ENCODE peak calls at places on chromosomes 12 and 14, in six cellular contexts. One of them, this sample, is unnamed.

GRCh38 chr12:118549506-118550109 is 173.3 kb downstream of the SUDS3 start:
- DNase-seq in mesothelial cell of epicardium: no peak
- DNase-seq in GM10248: no peak
- DNase-seq in cardiac muscle cell: no peak
- DNase-seq in uterus: no peak
- DNase-seq in fibroblast of pulmonary artery: no peak
- DNase-seq in this sample: no peak

GRCh38 chr14:54651649-54652048 is 84.7 kb downstream of the SAMD4A start:
- DNase-seq in cardiac muscle cell: no peak
- DNase-seq in uterus: no peak
- DNase-seq in fibroblast of pulmonary artery: peak; percentile 63
- DNase-seq in mesothelial cell of epicardium: no peak
- DNase-seq in GM10248: no peak
- DNase-seq in this sample: peak; percentile 20

GRCh38 chr12:121461048-121461447 is 61.1 kb downstream of the RNF34 start:
- DNase-seq in mesothelial cell of epicardium: no peak
- DNase-seq in GM10248: peak; percentile 13
- DNase-seq in fibroblast of pulmonary artery: no peak
- DNase-seq in cardiac muscle cell: no peak
- DNase-seq in uterus: no peak
- DNase-seq in this sample: no peak

GRCh38 chr12:93174048-93174447 is 203.7 kb upstream of the NUDT4 start:
- DNase-seq in fibroblast of pulmonary artery: peak; percentile 88
- DNase-seq in GM10248: no peak
- DNase-seq in cardiac muscle cell: peak; percentile 96
- DNase-seq in mesothelial cell of epicardium: no peak
- DNase-seq in uterus: no peak
- DNase-seq in this sample: peak; percentile 85

GRCh38 chr12:111035578-111036301 is 115.4 kb upstream of the MYL2 start:
- DNase-seq in uterus: no peak
- DNase-seq in fibroblast of pulmonary artery: no peak
- DNase-seq in cardiac muscle cell: no peak
- DNase-seq in mesothelial cell of epicardium: no peak
- DNase-seq in GM10248: no peak
- DNase-seq in this sample: no peak

GRCh38 chr12:93767524-93767863 is 90.3 kb downstream of the CRADD start:
- DNase-seq in uterus: no peak
- DNase-seq in fibroblast of pulmonary artery: no peak
- DNase-seq in cardiac muscle cell: no peak
- DNase-seq in GM10248: no peak
- DNase-seq in mesothelial cell of epicardium: no peak
- DNase-seq in this sample: peak; percentile 19

GRCh38 chr14:46417066-46417465 is 234.5 kb downstream of the RPL10L start:
- DNase-seq in uterus: no peak
- DNase-seq in GM10248: no peak
- DNase-seq in fibroblast of pulmonary artery: no peak
- DNase-seq in cardiac muscle cell: no peak
- DNase-seq in mesothelial cell of epicardium: no peak
- DNase-seq in this sample: no peak

GRCh38 chr12:46446645-46447044 is 74.1 kb upstream of the SLC38A2 start:
- DNase-seq in GM10248: no peak
- DNase-seq in uterus: no peak
- DNase-seq in mesothelial cell of epicardium: no peak
- DNase-seq in fibroblast of pulmonary artery: peak; percentile 50
- DNase-seq in cardiac muscle cell: peak; percentile 50
- DNase-seq in this sample: no peak

GRCh38 chr14:75886661-75887348 is 95.0 kb downstream of the TGFB3 start:
- DNase-seq in uterus: no peak
- DNase-seq in mesothelial cell of epicardium: no peak
- DNase-seq in GM10248: no peak
- DNase-seq in cardiac muscle cell: peak; percentile 64
- DNase-seq in fibroblast of pulmonary artery: peak; percentile 60
- DNase-seq in this sample: peak; percentile 88

GRCh38 chr12:58296818-58297217 is 355.5 kb downstream of the ATP23 start:
- DNase-seq in cardiac muscle cell: no peak
- DNase-seq in uterus: no peak
- DNase-seq in GM10248: no peak
- DNase-seq in fibroblast of pulmonary artery: no peak
- DNase-seq in mesothelial cell of epicardium: no peak
- DNase-seq in this sample: peak; percentile 18

GRCh38 chr14:32405856-32406255 is 76.8 kb downstream of the AKAP6 start:
- DNase-seq in GM10248: no peak
- DNase-seq in mesothelial cell of epicardium: no peak
- DNase-seq in cardiac muscle cell: no peak
- DNase-seq in fibroblast of pulmonary artery: no peak
- DNase-seq in uterus: no peak
- DNase-seq in this sample: no peak

GRCh38 chr12:55072093-55072492 is 52.3 kb downstream of the NEUROD4 start:
- DNase-seq in cardiac muscle cell: peak; percentile 17
- DNase-seq in mesothelial cell of epicardium: no peak
- DNase-seq in GM10248: peak; percentile 37
- DNase-seq in uterus: no peak
- DNase-seq in fibroblast of pulmonary artery: peak; percentile 17
- DNase-seq in this sample: peak; percentile 13

GRCh38 chr14:103534576-103535061 is 5.6 kb downstream of the TRMT61A start:
- DNase-seq in uterus: peak; percentile 75
- DNase-seq in cardiac muscle cell: no peak
- DNase-seq in GM10248: no peak
- DNase-seq in mesothelial cell of epicardium: no peak
- DNase-seq in fibroblast of pulmonary artery: no peak
- DNase-seq in this sample: no peak

GRCh38 chr12:121800694-121801600 is 2.9 kb upstream of the SETD1B start:
- DNase-seq in fibroblast of pulmonary artery: peak; percentile 85
- DNase-seq in GM10248: peak; percentile 47
- DNase-seq in mesothelial cell of epicardium: no peak
- DNase-seq in uterus: peak; percentile 76
- DNase-seq in cardiac muscle cell: peak; percentile 89
- DNase-seq in this sample: peak; percentile 86

GRCh38 chr14:68987653-68988036 is 8.5 kb upstream of the ACTN1 start:
- DNase-seq in mesothelial cell of epicardium: no peak
- DNase-seq in cardiac muscle cell: no peak
- DNase-seq in fibroblast of pulmonary artery: peak; percentile 16
- DNase-seq in GM10248: no peak
- DNase-seq in uterus: no peak
- DNase-seq in this sample: no peak

GRCh38 chr12:93877446-93877845 is 200.3 kb downstream of the CRADD start:
- DNase-seq in fibroblast of pulmonary artery: no peak
- DNase-seq in uterus: no peak
- DNase-seq in mesothelial cell of epicardium: no peak
- DNase-seq in cardiac muscle cell: no peak
- DNase-seq in GM10248: no peak
- DNase-seq in this sample: no peak

GRCh38 chr14:92190768-92191167 is 69.0 kb downstream of the CPSF2 start:
- DNase-seq in uterus: no peak
- DNase-seq in GM10248: no peak
- DNase-seq in mesothelial cell of epicardium: no peak
- DNase-seq in fibroblast of pulmonary artery: no peak
- DNase-seq in cardiac muscle cell: no peak
- DNase-seq in this sample: no peak

GRCh38 chr14:39175445-39176262 is 600 bp downstream of the PNN start:
- DNase-seq in uterus: no peak
- DNase-seq in cardiac muscle cell: peak; percentile 44
- DNase-seq in GM10248: peak; percentile 38
- DNase-seq in mesothelial cell of epicardium: no peak
- DNase-seq in fibroblast of pulmonary artery: peak; percentile 24
- DNase-seq in this sample: peak; percentile 29

GRCh38 chr12:67928621-67929369 is 60.5 kb upstream of the IFNG-AS1 start:
- DNase-seq in uterus: no peak
- DNase-seq in GM10248: no peak
- DNase-seq in cardiac muscle cell: no peak
- DNase-seq in mesothelial cell of epicardium: no peak
- DNase-seq in fibroblast of pulmonary artery: no peak
- DNase-seq in this sample: no peak

GRCh38 chr12:122403831-122404230 is 18.6 kb downstream of the CLIP1 start:
- DNase-seq in GM10248: no peak
- DNase-seq in fibroblast of pulmonary artery: no peak
- DNase-seq in uterus: no peak
- DNase-seq in mesothelial cell of epicardium: no peak
- DNase-seq in cardiac muscle cell: no peak
- DNase-seq in this sample: no peak

DNA sequence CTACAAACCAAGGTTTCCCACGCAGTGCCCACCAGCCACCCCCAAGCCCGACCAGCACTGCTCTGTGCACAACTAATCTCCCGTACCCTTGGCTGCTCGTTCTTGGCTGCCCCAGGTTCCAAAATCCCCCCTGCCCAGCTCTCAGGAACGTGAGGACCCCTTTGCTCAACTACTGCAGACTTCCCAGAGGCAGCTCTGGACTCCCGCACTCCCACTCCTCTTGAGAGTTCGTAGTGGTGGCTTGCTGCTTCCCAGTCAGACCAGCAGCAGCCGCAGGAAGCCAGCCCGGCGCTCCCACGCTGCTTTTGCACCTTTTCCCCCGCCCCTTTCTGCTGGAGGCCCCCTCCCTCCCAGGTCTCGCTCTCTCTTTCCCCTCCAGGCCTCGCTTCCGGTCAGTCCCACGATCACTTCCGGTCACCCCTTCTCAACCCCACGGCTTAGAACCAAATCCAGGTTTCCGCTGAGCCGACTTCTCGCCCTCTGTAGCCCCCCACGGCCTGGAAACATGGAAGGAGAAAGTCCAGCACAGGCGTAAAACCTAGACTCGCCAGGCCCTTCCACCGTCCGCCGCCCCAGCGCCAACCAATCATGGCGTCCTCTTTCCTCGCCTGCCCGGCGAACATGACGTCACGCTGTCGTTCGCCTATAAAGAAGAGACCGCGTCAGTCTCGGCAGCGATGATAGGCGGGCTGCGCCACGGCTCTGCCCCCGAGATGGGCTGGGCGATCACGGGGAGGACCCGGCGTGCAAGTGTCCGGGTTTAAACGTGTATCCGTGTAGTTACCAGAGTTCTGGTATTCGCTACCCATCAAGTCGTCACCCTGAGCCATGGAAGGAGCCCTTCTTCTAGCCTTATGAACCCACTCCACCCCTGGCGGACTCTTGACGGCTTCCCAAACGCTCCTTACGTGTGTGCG is at the start of gene TFCP2:
- DNase-seq in GM10248: peak; percentile 96
- DNase-seq in fibroblast of pulmonary artery: peak; percentile 98
- DNase-seq in uterus: peak; percentile 96
- DNase-seq in cardiac muscle cell: peak; percentile 99
- DNase-seq in mesothelial cell of epicardium: peak; percentile 88
- DNase-seq in this sample: peak; percentile 94
- TF ChIP-seq CTCF in GM10248: no peak
- TF ChIP-seq CTCF in fibroblast of pulmonary artery: no peak
- TF ChIP-seq CTCF in uterus: no peak
- TF ChIP-seq CTCF in cardiac muscle cell: no peak
- TF ChIP-seq CTCF in mesothelial cell of epicardium: no peak
- TF ChIP-seq CTCF in this sample: no peak

GRCh38 chr14:24705840-24706239 is 71.8 kb upstream of the GZMB start:
- DNase-seq in GM10248: peak; percentile 65
- DNase-seq in mesothelial cell of epicardium: no peak
- DNase-seq in fibroblast of pulmonary artery: no peak
- DNase-seq in cardiac muscle cell: no peak
- DNase-seq in uterus: no peak
- DNase-seq in this sample: no peak

GRCh38 chr14:24712374-24712773 is 78.4 kb upstream of the GZMB start:
- DNase-seq in GM10248: no peak
- DNase-seq in uterus: no peak
- DNase-seq in fibroblast of pulmonary artery: no peak
- DNase-seq in cardiac muscle cell: no peak
- DNase-seq in mesothelial cell of epicardium: no peak
- DNase-seq in this sample: no peak

GRCh38 chr14:24712909-24713308 is 78.9 kb upstream of the GZMB start:
- DNase-seq in fibroblast of pulmonary artery: no peak
- DNase-seq in GM10248: no peak
- DNase-seq in cardiac muscle cell: no peak
- DNase-seq in uterus: no peak
- DNase-seq in mesothelial cell of epicardium: no peak
- DNase-seq in this sample: no peak

GRCh38 chr14:24710403-24711063 is 76.5 kb upstream of the GZMB start:
- DNase-seq in GM10248: peak; percentile 62
- DNase-seq in mesothelial cell of epicardium: no peak
- DNase-seq in fibroblast of pulmonary artery: peak; percentile 75
- DNase-seq in uterus: peak; percentile 37
- DNase-seq in cardiac muscle cell: peak; percentile 77
- DNase-seq in this sample: peak; percentile 62

DNA sequence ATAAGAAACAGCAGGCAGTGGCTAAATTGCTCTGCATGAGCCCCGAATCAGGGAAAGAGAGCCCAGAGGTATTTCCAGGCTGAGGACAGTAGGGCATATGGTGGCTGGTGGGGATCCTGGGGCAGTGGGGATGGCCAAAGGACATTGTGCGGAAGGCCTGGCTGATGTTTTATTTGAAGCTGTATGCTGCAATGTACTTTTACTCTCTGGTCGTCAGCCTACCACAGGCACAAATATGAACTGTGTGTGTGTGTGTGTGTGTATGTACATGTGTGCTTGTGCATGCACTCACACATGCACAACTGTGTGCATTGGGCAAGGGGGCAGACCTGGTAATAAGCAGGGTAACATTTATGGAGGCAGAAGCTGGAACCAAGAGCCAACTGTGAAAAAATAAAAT is 74.7 kb upstream of the GZMB start:
- DNase-seq in GM10248: no peak
- DNase-seq in uterus: no peak
- DNase-seq in fibroblast of pulmonary artery: no peak
- DNase-seq in cardiac muscle cell: no peak
- DNase-seq in mesothelial cell of epicardium: no peak
- DNase-seq in this sample: no peak
- TF ChIP-seq CTCF in GM10248: no peak
- TF ChIP-seq CTCF in uterus: no peak
- TF ChIP-seq CTCF in fibroblast of pulmonary artery: no peak
- TF ChIP-seq CTCF in cardiac muscle cell: no peak
- TF ChIP-seq CTCF in mesothelial cell of epicardium: no peak
- TF ChIP-seq CTCF in this sample: no peak

GRCh38 chr14:67332468-67332867 is 27.1 kb downstream of the ATP6V1D start:
- DNase-seq in cardiac muscle cell: no peak
- DNase-seq in GM10248: no peak
- DNase-seq in fibroblast of pulmonary artery: no peak
- DNase-seq in uterus: no peak
- DNase-seq in mesothelial cell of epicardium: no peak
- DNase-seq in this sample: no peak

GRCh38 chr14:67331368-67332125 is 28.1 kb downstream of the ATP6V1D start:
- DNase-seq in fibroblast of pulmonary artery: no peak
- DNase-seq in uterus: no peak
- DNase-seq in cardiac muscle cell: no peak
- DNase-seq in mesothelial cell of epicardium: no peak
- DNase-seq in GM10248: no peak
- DNase-seq in this sample: peak; percentile 33

GRCh38 chr14:67335781-67336180 is 23.8 kb downstream of the ATP6V1D start:
- DNase-seq in GM10248: no peak
- DNase-seq in fibroblast of pulmonary artery: peak; percentile 47
- DNase-seq in uterus: no peak
- DNase-seq in mesothelial cell of epicardium: no peak
- DNase-seq in cardiac muscle cell: peak; percentile 35
- DNase-seq in this sample: no peak
- TF ChIP-seq CTCF in GM10248: peak; percentile 27
- TF ChIP-seq CTCF in fibroblast of pulmonary artery: peak; percentile 45
- TF ChIP-seq CTCF in uterus: no peak
- TF ChIP-seq CTCF in mesothelial cell of epicardium: peak; percentile 61
- TF ChIP-seq CTCF in cardiac muscle cell: peak; percentile 38
- TF ChIP-seq CTCF in this sample: peak; percentile 35

DNA sequence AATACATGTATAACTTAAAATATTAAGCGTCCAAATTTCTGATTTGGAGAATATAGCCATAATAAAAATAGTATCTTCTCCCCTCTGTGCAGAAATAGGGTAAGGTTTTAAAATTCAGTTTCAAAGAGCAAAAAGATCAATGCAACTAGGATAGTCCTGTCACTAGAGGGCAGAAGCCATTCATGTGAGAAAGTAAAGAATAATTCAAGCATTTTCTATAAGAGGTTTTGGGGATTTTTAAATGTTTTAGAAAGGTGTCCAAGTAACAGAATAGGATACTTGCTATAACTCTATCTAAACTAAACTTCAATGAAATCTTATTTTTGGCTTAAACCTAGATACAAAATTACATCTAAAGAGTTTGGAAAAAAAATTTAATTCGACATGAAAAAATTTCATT is 50.3 kb downstream of the ADAMTS20 start:
- DNase-seq in GM10248: peak; percentile 26
- DNase-seq in fibroblast of pulmonary artery: peak; percentile 50
- DNase-seq in mesothelial cell of epicardium: no peak
- DNase-seq in cardiac muscle cell: peak; percentile 32
- DNase-seq in uterus: no peak
- DNase-seq in this sample: peak; percentile 18
- TF ChIP-seq CTCF in GM10248: peak; percentile 41
- TF ChIP-seq CTCF in fibroblast of pulmonary artery: peak; percentile 58
- TF ChIP-seq CTCF in mesothelial cell of epicardium: peak; percentile 42
- TF ChIP-seq CTCF in cardiac muscle cell: peak; percentile 51
- TF ChIP-seq CTCF in uterus: no peak
- TF ChIP-seq CTCF in this sample: peak; percentile 66